ENCODE peak calls at places on chromosomes 7 and 10, in four cellular contexts. One of them, this sample, is unnamed.

GRCh38 chr7:151327022-151327421 is 14.6 kb upstream of the NUB1 start:
- DNase-seq in HCT116: no peak
- DNase-seq in K562: no peak
- DNase-seq in GM12878: no peak
- DNase-seq in this sample: no peak

GRCh38 chr10:82811621-82812020 is 936.6 kb downstream of the NRG3 start:
- DNase-seq in K562: peak
- DNase-seq in HCT116: no peak
- DNase-seq in GM12878: no peak
- DNase-seq in this sample: no peak

GRCh38 chr7:95367606-95368005 is 28.6 kb downstream of the PON3 start:
- DNase-seq in GM12878: no peak
- DNase-seq in HCT116: no peak
- DNase-seq in K562: no peak
- DNase-seq in this sample: no peak

GRCh38 chr10:132712291-132712690 is 73.7 kb downstream of the NKX6-2 start:
- DNase-seq in GM12878: no peak
- DNase-seq in K562: no peak
- DNase-seq in HCT116: no peak
- DNase-seq in this sample: no peak

GRCh38 chr7:34070486-34071323 is 165.4 kb downstream of the BMPER start:
- DNase-seq in GM12878: no peak
- DNase-seq in K562: no peak
- DNase-seq in HCT116: no peak
- DNase-seq in this sample: no peak

GRCh38 chr7:112112822-112113255 is 93.4 kb downstream of the DOCK4 start:
- DNase-seq in HCT116: no peak
- DNase-seq in K562: no peak
- DNase-seq in GM12878: no peak
- DNase-seq in this sample: no peak

GRCh38 chr10:29858352-29859267 is 200.8 kb downstream of the JCAD start:
- DNase-seq in K562: no peak
- DNase-seq in GM12878: no peak
- DNase-seq in HCT116: peak
- DNase-seq in this sample: peak

GRCh38 chr10:131576341-131577177 is 265.0 kb upstream of the TCERG1L start:
- DNase-seq in GM12878: no peak
- DNase-seq in K562: no peak
- DNase-seq in HCT116: no peak
- DNase-seq in this sample: no peak

GRCh38 chr10:100984670-100985177 is 2.6 kb downstream of the MRPL43 start:
- DNase-seq in HCT116: no peak
- DNase-seq in K562: no peak
- DNase-seq in GM12878: no peak
- DNase-seq in this sample: no peak

GRCh38 chr7:87420173-87420572 is 55.3 kb downstream of the ABCB4 start:
- DNase-seq in K562: no peak
- DNase-seq in GM12878: no peak
- DNase-seq in HCT116: no peak
- DNase-seq in this sample: no peak

GRCh38 chr10:52308251-52309031 is 5.6 kb upstream of the DKK1 start:
- DNase-seq in HCT116: no peak
- DNase-seq in GM12878: no peak
- DNase-seq in K562: no peak
- DNase-seq in this sample: peak

GRCh38 chr7:128703605-128704004 is 31.5 kb downstream of the GARIN1A start:
- DNase-seq in K562: no peak
- DNase-seq in GM12878: no peak
- DNase-seq in HCT116: no peak
- DNase-seq in this sample: no peak

GRCh38 chr7:104137971-104138370 is 69.8 kb downstream of the ORC5 start:
- DNase-seq in GM12878: no peak
- DNase-seq in K562: no peak
- DNase-seq in HCT116: no peak
- DNase-seq in this sample: no peak

GRCh38 chr7:36349626-36350025 is 40.0 kb upstream of the ANLN start:
- DNase-seq in K562: no peak
- DNase-seq in HCT116: no peak
- DNase-seq in GM12878: no peak
- DNase-seq in this sample: no peak

GRCh38 chr10:96917628-96918027 is 85.5 kb downstream of the LCOR start:
- DNase-seq in HCT116: no peak
- DNase-seq in GM12878: no peak
- DNase-seq in K562: no peak
- DNase-seq in this sample: no peak

GRCh38 chr10:11701451-11702095 is 40.6 kb upstream of the ECHDC3 start:
- DNase-seq in K562: no peak
- DNase-seq in HCT116: no peak
- DNase-seq in GM12878: no peak
- DNase-seq in this sample: no peak

GRCh38 chr10:60192986-60193385 is 196.7 kb downstream of the ANK3 start:
- DNase-seq in K562: no peak
- DNase-seq in HCT116: no peak
- DNase-seq in GM12878: no peak
- DNase-seq in this sample: no peak
- TF ChIP-seq ATF3 in K562: no peak
- TF ChIP-seq ATF3 in HCT116: no peak
- TF ChIP-seq ATF3 in GM12878: no peak
- TF ChIP-seq ATF3 in this sample: no peak

DNA sequence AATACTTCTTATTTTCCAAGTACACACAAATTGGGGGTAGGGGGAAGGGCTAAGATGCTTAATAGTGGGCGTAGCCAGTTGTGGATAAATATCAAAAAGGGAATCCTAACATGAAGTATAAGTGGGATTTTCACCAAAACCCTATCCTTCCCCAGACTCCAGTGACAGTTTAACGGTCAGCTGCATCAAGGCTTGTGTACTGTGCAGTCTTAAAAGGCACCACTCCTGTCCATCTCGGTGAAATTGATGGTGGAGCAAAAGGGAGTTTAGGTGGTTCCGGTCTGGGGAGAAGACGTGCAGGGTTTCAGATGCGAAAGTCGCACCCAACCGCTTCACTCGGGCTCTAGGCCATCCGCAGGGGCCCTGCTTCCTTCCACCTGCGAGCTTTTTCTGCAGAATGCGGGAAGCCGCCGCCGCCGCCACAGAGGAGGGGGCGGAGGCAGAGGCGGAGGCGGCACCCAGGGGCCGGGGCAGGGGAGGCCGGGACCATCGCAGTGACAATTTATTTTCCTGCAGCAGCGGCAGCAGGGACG is at the start of gene STAMBPL1:
- DNase-seq in K562: no peak
- DNase-seq in GM12878: peak
- DNase-seq in HCT116: no peak
- DNase-seq in this sample: no peak
- TF ChIP-seq REST in K562: no peak
- TF ChIP-seq REST in GM12878: no peak
- TF ChIP-seq REST in HCT116: no peak
- TF ChIP-seq REST in this sample: no peak

GRCh38 chr10:124184208-124184820 is 90.9 kb upstream of the CHST15 start:
- DNase-seq in K562: no peak
- DNase-seq in HCT116: no peak
- DNase-seq in GM12878: no peak
- DNase-seq in this sample: no peak
- TF ChIP-seq ATF3 in K562: no peak
- TF ChIP-seq ATF3 in HCT116: no peak
- TF ChIP-seq ATF3 in GM12878: no peak
- TF ChIP-seq ATF3 in this sample: no peak

DNA sequence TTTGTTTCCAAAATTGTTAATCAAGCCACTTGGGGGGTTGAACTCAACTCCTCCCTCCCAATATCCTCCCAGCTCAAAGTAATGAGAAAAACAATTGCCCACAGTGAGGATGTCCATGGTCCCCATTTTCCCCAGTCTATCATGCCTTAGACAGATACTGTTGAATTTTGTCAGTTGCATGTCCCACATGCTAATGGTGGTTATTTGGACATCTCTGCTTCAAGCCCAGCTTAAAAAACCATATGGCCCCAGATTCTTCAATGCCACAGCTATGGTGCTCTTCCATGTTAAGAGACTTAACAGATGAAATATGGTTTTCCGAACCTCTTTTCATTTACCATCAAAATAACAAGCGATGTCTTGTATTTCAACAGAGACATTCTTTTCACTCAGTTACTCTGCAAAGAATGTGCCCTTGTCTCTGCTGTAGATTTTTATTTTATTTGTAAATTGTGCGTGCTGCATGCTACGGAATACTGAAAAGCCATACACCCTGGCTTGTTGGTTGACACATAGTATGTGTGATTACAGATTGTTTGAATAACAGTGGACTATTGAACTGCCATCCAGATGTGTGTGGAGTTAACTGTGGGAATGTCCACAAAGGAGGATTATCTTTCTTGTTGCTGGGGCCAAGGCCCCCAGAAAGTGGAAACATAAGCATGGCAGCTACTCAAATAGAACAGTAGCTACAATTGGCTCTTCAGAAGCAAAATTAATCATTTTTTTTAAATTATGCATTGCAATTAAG is 210.7 kb upstream of the TCF7L2 start:
- DNase-seq in HCT116: no peak
- DNase-seq in K562: no peak
- DNase-seq in GM12878: no peak
- DNase-seq in this sample: peak
- TF ChIP-seq REST in HCT116: no peak
- TF ChIP-seq REST in K562: no peak
- TF ChIP-seq REST in GM12878: no peak
- TF ChIP-seq REST in this sample: peak